ENCODE peak calls at places on chromosomes 2 and 18, in eight cellular contexts. C, E, P, N, G, S, U and L are unnamed samples.

GRCh38 chr2:233764264-233764663 is 4.2 kb downstream of the UGT1A1 start:
- DNase-seq in C (peak), E (peak), P (no peak), N (no peak), G (no peak), S (no peak), U (peak), L (no peak)

GRCh38 chr18:28682912-28683311 is 506.0 kb upstream of the CDH2 start:
- DNase-seq in C (no peak), E (no peak), P (no peak), N (no peak), G (no peak), S (no peak), U (no peak), L (no peak)

GRCh38 chr2:47064076-47064475 is 91.0 kb downstream of the STPG4 start:
- DNase-seq in C (no peak), E (no peak), P (no peak), N (no peak), G (no peak), S (no peak), U (no peak), L (no peak)

GRCh38 chr2:225288986-225289385 is 110.5 kb upstream of the NYAP2 start:
- DNase-seq in C (peak), E (peak), P (no peak), N (no peak), G (no peak), S (no peak), U (peak), L (no peak)

GRCh38 chr2:197011033-197011432 is 84.5 kb upstream of the PGAP1 start:
- DNase-seq in C (no peak), E (no peak), P (no peak), N (peak), G (no peak), S (no peak), U (no peak), L (no peak)

GRCh38 chr18:43855376-43855775 is 578.1 kb upstream of the SYT4 start:
- DNase-seq in C (no peak), E (no peak), P (no peak), N (no peak), G (peak), S (no peak), U (no peak), L (no peak)

GRCh38 chr2:216571909-216572513 is 61.2 kb upstream of the IGFBP2 start:
- DNase-seq in C (no peak), E (no peak), P (no peak), N (no peak), G (no peak), S (no peak), U (no peak), L (no peak)

GRCh38 chr2:221601376-221601775 is 29.3 kb upstream of the EPHA4 start:
- DNase-seq in C (no peak), E (no peak), P (no peak), N (no peak), G (no peak), S (no peak), U (no peak), L (no peak)

GRCh38 chr18:44816449-44816848 is 135.8 kb downstream of the SETBP1 start:
- DNase-seq in C (no peak), E (no peak), P (no peak), N (no peak), G (no peak), S (no peak), U (no peak), L (no peak)

GRCh38 chr2:40372278-40372580 is 79.7 kb downstream of the SLC8A1 start:
- DNase-seq in C (peak), E (peak), P (no peak), N (no peak), G (no peak), S (no peak), U (no peak), L (no peak)

GRCh38 chr2:134420920-134421319 is 167.0 kb downstream of the MGAT5 start:
- DNase-seq in C (no peak), E (no peak), P (no peak), N (no peak), G (no peak), S (no peak), U (no peak), L (no peak)

GRCh38 chr2:33602216-33602830 is 3.2 kb upstream of the FAM98A start:
- DNase-seq in C (peak), E (peak), P (no peak), N (no peak), G (no peak), S (no peak), U (no peak), L (no peak)

GRCh38 chr2:47299555-47299954 is 103.4 kb upstream of the MSH2 start:
- DNase-seq in C (peak), E (peak), P (no peak), N (no peak), G (no peak), S (no peak), U (peak), L (no peak)

GRCh38 chr18:5640939-5641338 is 97.1 kb upstream of the EPB41L3 start:
- DNase-seq in C (no peak), E (no peak), P (no peak), N (no peak), G (no peak), S (no peak), U (no peak), L (no peak)

GRCh38 chr2:109128466-109129355 is at the start of gene SH3RF3:
- DNase-seq in C (peak), E (peak), P (no peak), N (no peak), G (peak), S (peak), U (peak), L (no peak)

GRCh38 chr18:7452331-7452730 is 114.8 kb upstream of the PTPRM start:
- DNase-seq in C (peak), E (no peak), P (peak), N (peak), G (peak), S (peak), U (peak), L (no peak)

GRCh38 chr2:240149943-240150784 is 9.7 kb upstream of the OTOS start:
- DNase-seq in C (peak), E (peak), P (peak), N (peak), G (peak), S (peak), U (peak), L (no peak)

GRCh38 chr2:79982445-79982844 is 322.1 kb downstream of the LRRTM1 start:
- DNase-seq in C (no peak), E (no peak), P (no peak), N (peak), G (peak), S (peak), U (peak), L (no peak)

GRCh38 chr18:50582500-50582899 is 22.6 kb downstream of the MAPK4 start:
- DNase-seq in C (no peak), E (no peak), P (no peak), N (no peak), G (no peak), S (no peak), U (no peak), L (no peak)

GRCh38 chr2:137837830-137838229 is 126.4 kb upstream of the HNMT start:
- DNase-seq in C (no peak), E (no peak), P (no peak), N (no peak), G (no peak), S (no peak), U (no peak), L (no peak)

GRCh38 chr2:47509250-47509649 is 106.3 kb downstream of the MSH2 start:
- DNase-seq in C (no peak), E (peak), P (no peak), N (peak), G (no peak), S (peak), U (no peak), L (no peak)

GRCh38 chr2:17667898-17668297 is 85.7 kb downstream of the SMC6 start:
- DNase-seq in C (no peak), E (no peak), P (no peak), N (no peak), G (no peak), S (no peak), U (no peak), L (no peak)

GRCh38 chr2:200396726-200397348 is 90.3 kb downstream of the SPATS2L start:
- DNase-seq in C (peak), E (peak), P (no peak), N (no peak), G (no peak), S (no peak), U (no peak), L (no peak)

GRCh38 chr18:50203801-50204604 is 9.1 kb upstream of the MYO5B start:
- DNase-seq in C (peak), E (peak), P (peak), N (no peak), G (peak), S (no peak), U (peak), L (no peak)

GRCh38 chr2:197810023-197810422 is 5.6 kb downstream of the PLCL1 start:
- DNase-seq in C (no peak), E (no peak), P (no peak), N (no peak), G (no peak), S (no peak), U (no peak), L (no peak)

GRCh38 chr2:69827796-69828540 is 1.5 kb upstream of the GMCL1 start:
- DNase-seq in C (no peak), E (peak), P (no peak), N (no peak), G (no peak), S (no peak), U (no peak), L (no peak)

GRCh38 chr2:17615728-17616351 is 75.3 kb downstream of the VSNL1 start:
- DNase-seq in C (peak), E (peak), P (peak), N (no peak), G (no peak), S (no peak), U (no peak), L (peak)

GRCh38 chr2:114123925-114124324 is 234.0 kb downstream of the ACTR3 start:
- DNase-seq in C (no peak), E (no peak), P (no peak), N (no peak), G (no peak), S (no peak), U (no peak), L (no peak)

GRCh38 chr2:199464614-199465352 is 7.0 kb upstream of the SATB2 start:
- DNase-seq in C (no peak), E (no peak), P (no peak), N (no peak), G (peak), S (no peak), U (no peak), L (no peak)

GRCh38 chr18:3923750-3924149 is 473.8 kb downstream of the TGIF1 start:
- DNase-seq in C (peak), E (peak), P (no peak), N (no peak), G (no peak), S (no peak), U (peak), L (peak)

GRCh38 chr2:182866461-182867369 is at the start of gene FRZB:
- DNase-seq in C (peak), E (peak), P (no peak), N (no peak), G (peak), S (no peak), U (no peak), L (no peak)

GRCh38 chr2:95391641-95392310 is 10.7 kb upstream of the FAHD2A start:
- DNase-seq in C (no peak), E (no peak), P (no peak), N (no peak), G (no peak), S (no peak), U (no peak), L (no peak)

GRCh38 chr2:199940373-199940772 is 14.9 kb downstream of the TYW5 start:
- DNase-seq in C (peak), E (peak), P (peak), N (peak), G (peak), S (no peak), U (peak), L (no peak)

GRCh38 chr2:234495801-234496441 is 960 bp downstream of the ARL4C start:
- DNase-seq in C (peak), E (no peak), P (no peak), N (peak), G (peak), S (peak), U (peak), L (no peak)

DNA sequence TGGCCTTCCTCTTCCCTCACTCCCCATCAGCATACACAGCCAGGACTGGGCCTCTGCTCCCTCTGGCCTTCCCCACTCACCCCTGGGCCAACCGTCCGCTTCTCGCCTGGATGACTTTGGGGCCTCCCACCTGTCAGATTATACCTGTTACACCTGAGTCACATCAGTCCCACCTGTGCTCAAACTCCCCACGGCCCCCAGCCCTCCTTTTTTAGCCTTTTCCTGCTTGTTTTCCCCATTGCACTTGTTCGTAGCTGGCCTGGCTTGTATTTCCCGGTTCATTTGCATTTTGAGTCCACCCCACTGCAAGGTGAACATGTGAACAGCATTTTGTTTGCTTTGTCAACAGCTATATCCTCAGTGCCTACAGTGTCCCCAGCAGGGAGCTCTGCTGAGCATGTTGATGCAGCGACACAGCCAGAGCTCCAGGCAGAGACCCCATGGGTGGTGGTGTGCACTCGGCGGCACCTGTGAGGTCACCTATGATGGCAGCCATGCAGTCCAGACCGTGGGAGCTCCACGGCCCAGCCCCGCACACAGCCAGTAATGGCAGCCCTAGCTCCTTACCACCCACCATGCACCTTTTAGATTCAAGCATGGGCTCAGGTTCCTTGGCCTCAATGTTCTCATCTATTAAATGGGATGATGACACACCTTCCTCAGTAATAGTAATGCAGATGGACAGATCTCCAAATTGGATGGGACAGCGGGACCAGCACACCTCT is 276.4 kb upstream of the HS6ST1 start:
- DNase-seq in C (no peak), E (no peak), P (no peak), N (no peak), G (no peak), S (no peak), U (no peak), L (no peak)
- H3K4me2 ChIP-seq in C (no peak), E (no peak), P (no peak), N (no peak), G (no peak), S (no peak), U (no peak), L (no peak)

DNA sequence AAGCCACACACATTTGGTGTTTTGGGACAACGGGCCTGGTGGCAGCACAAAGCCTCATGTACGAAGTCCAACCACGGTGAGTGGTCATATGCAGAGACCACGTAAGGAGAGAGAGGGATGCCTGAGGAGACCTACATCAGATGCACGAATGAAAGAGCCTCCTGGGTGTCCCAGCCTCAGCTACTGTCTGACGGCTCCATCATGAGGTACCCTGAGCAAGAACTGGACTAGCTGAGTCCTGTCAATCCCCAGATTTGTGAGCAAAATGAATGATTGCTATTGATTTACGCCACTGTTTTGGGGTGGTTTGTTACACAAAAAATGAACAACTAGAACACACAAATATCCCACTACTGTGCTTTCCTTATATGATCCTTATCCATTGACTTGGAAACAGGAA is 275.7 kb upstream of the KYNU start:
- DNase-seq in C (no peak), E (no peak), P (no peak), N (no peak), G (peak), S (no peak), U (no peak), L (no peak)
- TF ChIP-seq CTCF in C (no peak), E (no peak), P (no peak), N (no peak), G (no peak), S (no peak), U (no peak), L (no peak)

DNA sequence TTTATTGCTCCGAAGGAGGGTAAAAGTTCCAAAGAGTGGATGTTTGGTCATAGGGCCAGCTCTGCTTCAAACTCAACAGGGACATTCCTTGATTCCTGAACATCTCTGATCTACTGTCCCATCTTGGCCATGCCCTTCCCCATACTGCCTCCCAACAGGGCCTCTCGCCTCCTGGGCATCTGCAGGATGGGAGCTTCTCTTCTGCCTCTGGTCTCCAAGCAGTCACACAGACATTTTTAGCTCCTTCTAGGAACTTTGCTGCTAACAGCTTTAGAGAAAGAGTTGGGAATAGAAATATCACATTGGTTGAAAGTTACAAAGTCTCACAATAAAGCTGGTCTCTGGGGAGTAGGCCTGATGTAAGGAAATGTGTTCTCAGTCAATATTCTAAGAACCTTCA is 9.4 kb upstream of the DGUOK start:
- DNase-seq in C (no peak), E (no peak), P (no peak), N (no peak), G (no peak), S (no peak), U (no peak), L (no peak)
- H3K4me2 ChIP-seq in C (no peak), E (no peak), P (no peak), N (no peak), G (no peak), S (no peak), U (no peak), L (no peak)

DNA sequence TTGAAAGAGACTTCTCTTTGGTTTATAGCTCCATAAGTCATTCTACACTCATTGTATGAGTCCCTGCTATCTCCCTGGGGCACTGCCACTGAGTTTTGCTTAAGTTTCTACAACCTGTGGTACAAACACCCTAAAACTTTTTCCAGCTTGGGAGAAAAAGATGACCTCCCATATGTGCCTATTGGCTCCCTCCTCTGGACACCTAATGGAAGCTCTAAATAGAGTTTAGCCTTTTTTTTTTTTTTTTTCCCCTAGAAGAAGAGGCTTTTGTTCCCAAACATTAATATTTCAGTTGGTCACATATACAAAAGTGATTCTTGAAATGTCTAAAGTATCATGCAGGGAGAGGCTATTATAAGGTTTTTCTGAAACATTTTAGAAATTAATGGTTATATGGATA is 547.2 kb upstream of the TMEFF2 start:
- DNase-seq in C (no peak), E (no peak), P (peak), N (no peak), G (peak), S (no peak), U (peak), L (no peak)
- TF ChIP-seq CTCF in C (no peak), E (no peak), P (peak), N (peak), G (peak), S (no peak), U (peak), L (peak)

GRCh38 chr2:74553892-74554820 is at the start of the genes DOK1 and LOXL3:
- DNase-seq in C (peak), E (peak), P (no peak), N (peak), G (peak), S (peak), U (peak), L (no peak)

GRCh38 chr2:74556159-74556558 is 1.6 kb downstream of the DOK1 start:
- DNase-seq in C (no peak), E (no peak), P (no peak), N (no peak), G (no peak), S (no peak), U (no peak), L (no peak)

GRCh38 chr2:74555610-74556103 is 1.1 kb downstream of the DOK1 start:
- DNase-seq in C (no peak), E (no peak), P (no peak), N (no peak), G (no peak), S (no peak), U (no peak), L (no peak)

GRCh38 chr2:74552914-74553811 is 579 bp downstream of the LOXL3 start:
- DNase-seq in C (no peak), E (no peak), P (no peak), N (no peak), G (peak), S (no peak), U (no peak), L (no peak)

DNA sequence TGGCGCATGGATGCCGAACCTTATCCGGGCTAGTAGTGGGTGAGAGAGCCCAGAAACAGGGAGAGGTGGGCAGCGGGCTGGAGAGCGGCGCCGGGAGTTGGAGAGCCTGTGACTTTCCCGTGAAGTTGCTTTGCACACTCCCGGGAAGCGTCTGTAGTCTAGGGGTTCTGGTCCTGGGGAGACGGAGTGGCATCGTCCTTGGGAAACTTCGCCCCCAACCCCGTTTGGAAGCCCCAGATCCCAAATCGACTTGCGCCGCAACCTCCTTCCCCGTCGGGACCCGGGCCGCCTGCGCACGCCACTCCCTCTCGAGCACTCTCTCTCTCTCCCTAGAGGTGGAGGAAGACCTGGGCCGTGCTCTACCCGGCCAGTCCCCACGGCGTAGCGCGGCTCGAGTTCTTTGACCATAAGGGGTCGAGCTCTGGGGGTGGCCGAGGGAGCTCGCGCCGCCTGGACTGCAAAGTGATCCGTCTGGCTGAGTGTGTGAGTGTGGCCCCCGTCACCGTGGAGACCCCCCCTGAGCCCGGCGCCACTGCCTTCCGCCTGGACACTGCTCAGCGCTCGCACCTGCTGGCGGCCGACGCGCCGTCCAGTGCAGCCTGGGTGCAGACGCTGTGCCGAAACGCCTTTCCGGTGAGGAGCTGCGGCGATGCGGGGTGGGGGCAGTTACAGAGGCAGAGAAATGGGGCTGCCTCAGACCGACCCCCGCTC is 456 bp downstream of the DOK1 start:
- DNase-seq in C (peak), E (peak), P (no peak), N (peak), G (peak), S (peak), U (no peak), L (no peak)
- H3K4me2 ChIP-seq in C (peak), E (peak), P (peak), N (peak), G (peak), S (peak), U (peak), L (peak)